ENCODE peak calls at places on chromosomes 1 and 21, in four cellular contexts. V, E, I and D are unnamed samples.

GRCh38 chr1:201310986-201311355 is 27.7 kb downstream of the PKP1 start:
- DNase-seq in V (peak), I (no peak), E (peak), D (peak)

GRCh38 chr1:156804572-156805243 is 11.9 kb downstream of the SH2D2A start:
- DNase-seq in I (no peak), V (no peak), E (no peak), D (no peak)

GRCh38 chr1:115182012-115182715 is 92.9 kb upstream of the TSPAN2 start:
- DNase-seq in I (no peak), V (peak), E (peak), D (no peak)

GRCh38 chr1:68294354-68295066 is 62.2 kb upstream of the WLS start:
- DNase-seq in I (no peak), V (no peak), E (no peak), D (no peak)

GRCh38 chr1:184802739-184803492 is 48.3 kb upstream of the EDEM3 start:
- DNase-seq in E (no peak), I (peak), V (peak), D (no peak)

GRCh38 chr21:45543710-45544448 is 1.6 kb upstream of the SLC19A1 start:
- DNase-seq in I (no peak), E (no peak), V (no peak), D (no peak)

GRCh38 chr1:112054504-112054903 is 65.0 kb upstream of the KCND3 start:
- DNase-seq in E (peak), V (peak), I (no peak), D (no peak)

GRCh38 chr1:93716974-93717373 is 35.3 kb upstream of the BCAR3 start:
- DNase-seq in E (peak), I (no peak), V (peak), D (no peak)

GRCh38 chr1:6116137-6116536 is 64.0 kb downstream of the CHD5 start:
- DNase-seq in I (no peak), E (peak), V (peak), D (no peak)

GRCh38 chr1:51340380-51340779 is 10.0 kb upstream of the TTC39A start:
- DNase-seq in V (no peak), I (no peak), E (no peak), D (no peak)

GRCh38 chr21:25296239-25296638 is 311.0 kb downstream of the MRPL39 start:
- DNase-seq in E (no peak), V (no peak), I (no peak), D (no peak)

GRCh38 chr1:3184666-3185065 is 115.7 kb downstream of the PRDM16 start:
- DNase-seq in V (no peak), E (no peak), I (no peak), D (no peak)
- TF ChIP-seq CTCF in V (no peak), E (no peak), I (no peak), D (no peak)

GRCh38 chr1:71587961-71588360 is 507.1 kb upstream of the ZRANB2 start:
- DNase-seq in E (peak), V (peak), I (peak), D (no peak)
- TF ChIP-seq CTCF in E (peak), V (no peak), I (peak), D (no peak)

DNA sequence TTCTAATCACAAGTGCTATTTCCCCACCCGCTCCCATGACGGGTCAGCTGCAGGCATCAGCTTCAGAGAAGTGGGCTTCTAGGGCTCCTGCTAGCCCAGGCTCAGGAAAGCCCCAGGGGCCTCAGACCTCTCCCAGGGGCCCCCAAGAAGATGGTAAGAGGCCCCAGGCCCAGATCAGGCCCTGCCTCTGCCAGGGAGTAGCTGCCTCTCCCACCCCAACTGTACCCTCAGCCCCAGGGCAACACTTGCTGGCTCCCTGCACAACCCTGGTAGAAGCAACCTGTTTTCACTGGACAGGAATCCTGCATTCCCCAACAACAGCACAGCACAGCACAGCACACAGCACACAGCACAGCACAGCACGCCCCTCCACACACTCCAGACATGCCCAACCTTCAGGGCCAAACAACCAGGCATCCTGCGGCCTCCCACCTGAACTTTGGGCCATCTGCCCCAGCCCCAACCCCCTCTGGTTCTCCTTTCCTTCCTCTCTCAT is 6.5 kb downstream of the BLACAT1 start:
- DNase-seq in V (no peak), E (peak), I (no peak), D (no peak)
- TF ChIP-seq CTCF in V (no peak), E (no peak), I (no peak), D (no peak)

DNA sequence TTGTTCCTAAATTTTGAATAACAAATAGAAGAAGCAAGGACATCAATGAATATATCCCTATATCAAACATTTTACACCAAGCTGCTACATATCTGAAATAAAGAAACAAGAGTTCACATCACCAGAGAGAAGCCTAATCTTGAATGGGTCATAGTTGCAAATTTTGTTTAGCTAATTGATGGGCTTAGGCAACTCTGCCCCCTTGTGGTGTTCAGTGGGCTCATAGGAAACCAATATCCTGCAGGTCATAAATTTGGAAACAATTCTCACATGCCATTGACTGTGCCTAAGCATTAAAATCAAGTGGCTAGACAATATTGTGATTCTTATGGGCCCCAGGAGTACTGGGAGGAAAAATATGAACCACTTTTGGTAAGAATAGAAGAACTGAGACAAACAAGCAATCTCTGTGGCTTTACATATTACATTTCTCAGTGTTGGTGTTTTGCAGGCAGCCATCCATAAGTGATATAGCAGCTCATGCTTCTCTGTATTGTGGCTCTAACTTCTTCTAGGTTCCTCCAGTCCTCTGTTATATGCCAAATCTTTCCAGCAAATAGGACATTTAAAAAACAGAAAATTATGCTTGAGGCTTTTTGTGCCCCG is 1262.8 kb upstream of the PRMT6 start:
- DNase-seq in V (peak), E (peak), I (no peak), D (no peak)
- TF ChIP-seq CTCF in V (peak), E (peak), I (peak), D (peak)

DNA sequence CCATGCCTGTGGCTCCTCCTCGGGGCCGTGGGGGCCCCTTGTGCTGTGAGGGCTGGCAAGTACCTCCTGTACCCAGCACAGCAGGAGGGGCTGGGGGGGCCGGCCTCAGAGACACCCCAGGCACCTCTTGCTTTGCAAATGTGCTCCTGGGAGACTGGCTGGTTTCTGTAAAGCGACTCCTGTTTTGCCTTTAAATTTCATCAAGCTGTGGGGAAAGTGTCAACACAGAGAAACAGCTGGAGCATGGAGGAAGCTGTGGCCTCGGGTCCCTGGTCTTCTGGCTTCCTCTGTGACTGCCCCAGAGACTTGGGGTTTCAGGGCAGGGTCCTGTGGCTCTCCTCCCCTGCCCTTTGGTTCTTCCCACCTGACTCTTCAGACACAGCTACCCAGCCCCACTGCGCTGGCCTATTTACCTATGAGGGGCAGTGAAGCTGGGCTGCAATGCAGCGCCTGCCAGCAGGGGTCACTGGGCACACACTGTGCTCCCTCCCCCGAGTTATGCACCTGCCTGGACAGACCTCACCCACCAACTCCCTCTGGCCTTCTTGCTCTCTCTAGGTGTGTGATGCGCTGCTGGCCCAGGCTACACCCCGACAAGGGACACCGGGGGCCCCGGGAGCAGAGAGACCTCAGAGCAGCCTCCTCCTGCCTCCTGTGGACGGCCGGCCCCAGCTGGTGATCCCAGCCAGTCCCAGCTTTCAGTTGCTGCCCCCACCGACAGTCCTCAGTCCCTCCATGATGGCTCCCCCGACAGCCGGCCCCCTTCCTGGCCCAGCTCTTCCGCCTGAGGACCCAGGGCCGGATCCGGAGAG is 17.6 kb upstream of the PEX10 start:
- DNase-seq in E (peak), I (no peak), V (peak), D (no peak)
- TF ChIP-seq CTCF in E (peak), I (peak), V (peak), D (no peak)

DNA sequence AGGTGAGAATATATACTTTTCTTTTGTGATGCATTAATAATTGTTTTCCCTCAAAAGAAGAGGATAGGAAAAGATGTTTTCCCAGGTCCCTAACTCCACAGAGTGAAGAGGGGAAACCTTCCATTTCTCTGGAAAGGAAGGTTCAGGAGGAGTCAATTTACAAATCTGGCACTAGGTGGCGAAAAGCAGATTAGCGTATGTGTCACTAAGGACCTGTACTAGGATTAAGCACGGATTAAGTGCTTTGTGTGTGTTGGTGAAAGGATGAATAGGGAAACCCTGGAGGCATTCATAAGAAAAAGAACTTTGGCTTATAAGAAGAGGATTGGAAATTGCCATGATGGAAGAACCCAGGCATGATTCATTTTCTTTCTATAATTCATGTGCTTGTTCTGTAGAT is 410.1 kb upstream of the PLXNA2 start:
- DNase-seq in E (peak), V (peak), I (no peak), D (no peak)
- TF ChIP-seq CTCF in E (peak), V (peak), I (peak), D (no peak)

DNA sequence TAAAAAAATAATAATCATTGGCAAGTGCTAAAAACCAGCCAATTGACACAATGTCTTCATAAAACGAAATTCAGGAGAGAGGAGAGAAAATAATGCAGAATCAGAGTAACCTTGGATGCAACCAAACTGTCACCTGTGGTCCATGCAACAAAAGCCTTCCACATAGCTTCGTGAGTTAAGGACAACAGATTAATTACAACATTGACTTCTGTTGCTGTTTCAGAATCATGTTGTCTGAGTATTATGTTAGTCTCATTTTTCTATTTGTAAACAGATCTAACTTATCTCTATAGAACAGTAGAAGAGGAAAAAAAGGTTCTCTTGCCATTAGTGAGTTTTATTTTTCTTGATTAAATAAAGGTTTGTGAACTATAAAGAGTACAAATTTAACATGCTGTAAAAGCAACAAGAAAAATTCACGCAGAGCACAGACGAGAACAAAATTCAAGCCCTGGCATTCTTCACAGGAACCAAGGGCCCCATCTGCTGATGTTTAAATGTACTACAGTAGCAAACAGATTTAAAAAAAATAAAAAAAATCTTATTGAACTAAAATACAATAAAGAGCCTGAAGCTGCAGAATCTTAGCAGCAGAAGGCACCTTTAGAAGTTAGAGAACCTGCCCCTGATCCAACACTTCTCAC is 381.1 kb upstream of the PKN2 start:
- DNase-seq in I (peak), V (peak), E (peak), D (no peak)
- TF ChIP-seq CTCF in I (peak), V (peak), E (peak), D (peak)